ENCODE peak calls at places on chromosomes 5 and 9, in ten cellular contexts. One of them, this sample, is unnamed.

GRCh38 chr5:150111121-150111520 is 24.8 kb upstream of the CSF1R start:
- DNase-seq in lower leg skin: peak
- DNase-seq in WTC11: no peak
- DNase-seq in cardiac fibroblast: no peak
- DNase-seq in heart right ventricle: no peak
- DNase-seq in foreskin fibroblast: no peak
- DNase-seq in tibial artery: no peak
- DNase-seq in AG04450: no peak
- DNase-seq in lower lobe of right lung: no peak
- DNase-seq in IMR-90: no peak
- DNase-seq in this sample: no peak

GRCh38 chr9:125747053-125747764 is at the start of gene PBX3:
- DNase-seq in tibial artery: peak
- DNase-seq in foreskin fibroblast: peak
- DNase-seq in WTC11: peak
- DNase-seq in lower leg skin: peak
- DNase-seq in lower lobe of right lung: peak
- DNase-seq in IMR-90: no peak
- DNase-seq in heart right ventricle: peak
- DNase-seq in AG04450: no peak
- DNase-seq in cardiac fibroblast: peak
- DNase-seq in this sample: no peak

GRCh38 chr5:106269252-106269843 is 1401.4 kb downstream of the EFNA5 start:
- DNase-seq in WTC11: no peak
- DNase-seq in lower lobe of right lung: no peak
- DNase-seq in cardiac fibroblast: peak
- DNase-seq in heart right ventricle: no peak
- DNase-seq in AG04450: no peak
- DNase-seq in lower leg skin: no peak
- DNase-seq in foreskin fibroblast: peak
- DNase-seq in tibial artery: no peak
- DNase-seq in IMR-90: peak
- DNase-seq in this sample: no peak

GRCh38 chr5:132479812-132480441 is 10.6 kb downstream of the IRF1 start:
- DNase-seq in IMR-90: no peak
- DNase-seq in lower lobe of right lung: no peak
- DNase-seq in lower leg skin: no peak
- DNase-seq in WTC11: no peak
- DNase-seq in foreskin fibroblast: no peak
- DNase-seq in tibial artery: no peak
- DNase-seq in cardiac fibroblast: no peak
- DNase-seq in heart right ventricle: no peak
- DNase-seq in AG04450: no peak
- DNase-seq in this sample: no peak

GRCh38 chr5:135138116-135138850 is 104.3 kb upstream of the PITX1 start:
- DNase-seq in cardiac fibroblast: no peak
- DNase-seq in AG04450: no peak
- DNase-seq in foreskin fibroblast: no peak
- DNase-seq in lower leg skin: peak
- DNase-seq in lower lobe of right lung: no peak
- DNase-seq in tibial artery: no peak
- DNase-seq in heart right ventricle: no peak
- DNase-seq in IMR-90: peak
- DNase-seq in WTC11: no peak
- DNase-seq in this sample: no peak

GRCh38 chr9:111050819-111051218 is 12.5 kb upstream of the LPAR1 start:
- DNase-seq in WTC11: no peak
- DNase-seq in tibial artery: no peak
- DNase-seq in heart right ventricle: no peak
- DNase-seq in AG04450: no peak
- DNase-seq in lower lobe of right lung: no peak
- DNase-seq in cardiac fibroblast: peak
- DNase-seq in foreskin fibroblast: no peak
- DNase-seq in IMR-90: peak
- DNase-seq in lower leg skin: no peak
- DNase-seq in this sample: no peak

GRCh38 chr9:108477538-108478006 is 378.2 kb downstream of the ACTL7B start:
- DNase-seq in heart right ventricle: no peak
- DNase-seq in tibial artery: no peak
- DNase-seq in AG04450: peak
- DNase-seq in foreskin fibroblast: peak
- DNase-seq in lower lobe of right lung: no peak
- DNase-seq in cardiac fibroblast: peak
- DNase-seq in WTC11: no peak
- DNase-seq in IMR-90: peak
- DNase-seq in lower leg skin: no peak
- DNase-seq in this sample: no peak

GRCh38 chr5:142330026-142330425 is 5.2 kb upstream of the SPRY4 start:
- DNase-seq in heart right ventricle: no peak
- DNase-seq in tibial artery: no peak
- DNase-seq in foreskin fibroblast: no peak
- DNase-seq in cardiac fibroblast: no peak
- DNase-seq in IMR-90: no peak
- DNase-seq in WTC11: no peak
- DNase-seq in AG04450: no peak
- DNase-seq in lower lobe of right lung: no peak
- DNase-seq in lower leg skin: peak
- DNase-seq in this sample: no peak

GRCh38 chr9:34541540-34541939 is 18.8 kb upstream of the ENHO start:
- DNase-seq in cardiac fibroblast: no peak
- DNase-seq in tibial artery: no peak
- DNase-seq in AG04450: no peak
- DNase-seq in IMR-90: no peak
- DNase-seq in lower lobe of right lung: no peak
- DNase-seq in heart right ventricle: no peak
- DNase-seq in foreskin fibroblast: no peak
- DNase-seq in lower leg skin: no peak
- DNase-seq in WTC11: no peak
- DNase-seq in this sample: no peak

GRCh38 chr9:114070188-114071103 is 7.7 kb downstream of the AMBP start:
- DNase-seq in cardiac fibroblast: no peak
- DNase-seq in AG04450: no peak
- DNase-seq in foreskin fibroblast: no peak
- DNase-seq in WTC11: no peak
- DNase-seq in IMR-90: no peak
- DNase-seq in tibial artery: no peak
- DNase-seq in lower leg skin: peak
- DNase-seq in lower lobe of right lung: no peak
- DNase-seq in heart right ventricle: no peak
- DNase-seq in this sample: no peak

GRCh38 chr5:56429110-56429561 is 196.0 kb upstream of the ANKRD55 start:
- DNase-seq in heart right ventricle: peak
- DNase-seq in AG04450: no peak
- DNase-seq in lower leg skin: no peak
- DNase-seq in lower lobe of right lung: no peak
- DNase-seq in IMR-90: no peak
- DNase-seq in tibial artery: no peak
- DNase-seq in cardiac fibroblast: no peak
- DNase-seq in foreskin fibroblast: no peak
- DNase-seq in WTC11: no peak
- DNase-seq in this sample: no peak

GRCh38 chr5:141961466-141961865 is 3.5 kb upstream of the PCDH12 start:
- DNase-seq in lower leg skin: peak
- DNase-seq in heart right ventricle: no peak
- DNase-seq in tibial artery: no peak
- DNase-seq in lower lobe of right lung: no peak
- DNase-seq in IMR-90: no peak
- DNase-seq in cardiac fibroblast: no peak
- DNase-seq in foreskin fibroblast: no peak
- DNase-seq in AG04450: no peak
- DNase-seq in WTC11: no peak
- DNase-seq in this sample: no peak

DNA sequence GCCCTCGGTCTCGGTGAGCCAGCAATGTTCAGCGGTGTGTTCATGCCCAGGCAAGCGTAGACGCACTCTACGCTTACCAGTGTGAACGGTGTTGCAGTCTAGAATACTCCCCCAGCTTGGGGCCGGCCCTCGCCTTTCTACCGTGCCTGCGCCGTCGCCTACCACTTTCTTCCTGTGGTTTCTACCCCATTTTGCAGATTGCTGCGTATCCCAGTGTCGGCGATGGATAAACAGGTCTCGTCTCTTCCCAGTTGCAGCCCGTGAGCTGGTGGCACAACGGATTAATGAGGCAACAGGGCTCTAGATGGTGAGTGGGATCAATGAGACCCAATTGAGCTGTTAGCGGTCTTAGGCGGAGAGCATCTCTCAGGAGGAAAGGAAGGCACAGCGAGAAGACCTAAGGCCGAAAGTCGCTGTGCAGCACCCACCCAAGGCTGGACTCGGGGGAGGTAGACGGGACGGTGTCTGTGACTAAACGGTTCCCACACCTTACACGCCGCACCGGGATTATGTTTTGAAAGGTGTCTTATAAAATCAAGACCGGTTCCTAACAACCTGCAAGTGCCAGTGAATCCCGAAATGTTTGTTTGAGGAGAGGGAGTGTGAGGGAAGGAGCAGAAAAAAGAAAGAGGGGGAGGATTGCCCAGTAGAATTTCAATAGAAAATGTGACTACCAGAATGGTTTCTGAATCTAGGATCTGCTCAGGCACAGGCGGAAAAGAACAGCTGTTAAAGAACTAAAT is 5.8 kb downstream of the OTP start:
- DNase-seq in heart right ventricle: no peak
- DNase-seq in IMR-90: no peak
- DNase-seq in WTC11: peak
- DNase-seq in tibial artery: no peak
- DNase-seq in lower lobe of right lung: no peak
- DNase-seq in lower leg skin: no peak
- DNase-seq in foreskin fibroblast: no peak
- DNase-seq in AG04450: no peak
- DNase-seq in cardiac fibroblast: no peak
- DNase-seq in this sample: no peak
- TF ChIP-seq CTCF in heart right ventricle: no peak
- TF ChIP-seq CTCF in IMR-90: no peak
- TF ChIP-seq CTCF in WTC11: no peak
- TF ChIP-seq CTCF in tibial artery: no peak
- TF ChIP-seq CTCF in lower lobe of right lung: no peak
- TF ChIP-seq CTCF in lower leg skin: no peak
- TF ChIP-seq CTCF in foreskin fibroblast: no peak
- TF ChIP-seq CTCF in AG04450: no peak
- TF ChIP-seq CTCF in cardiac fibroblast: no peak
- TF ChIP-seq CTCF in this sample: no peak

GRCh38 chr9:117412841-117413240 is 2.0 kb downstream of the ASTN2 start:
- DNase-seq in WTC11: no peak
- DNase-seq in IMR-90: no peak
- DNase-seq in foreskin fibroblast: no peak
- DNase-seq in tibial artery: no peak
- DNase-seq in AG04450: no peak
- DNase-seq in lower leg skin: no peak
- DNase-seq in cardiac fibroblast: no peak
- DNase-seq in lower lobe of right lung: no peak
- DNase-seq in heart right ventricle: no peak
- DNase-seq in this sample: no peak

GRCh38 chr9:117414906-117415583 is at the start of gene ASTN2:
- DNase-seq in AG04450: no peak
- DNase-seq in lower leg skin: peak
- DNase-seq in IMR-90: no peak
- DNase-seq in cardiac fibroblast: peak
- DNase-seq in heart right ventricle: peak
- DNase-seq in foreskin fibroblast: no peak
- DNase-seq in WTC11: peak
- DNase-seq in lower lobe of right lung: no peak
- DNase-seq in tibial artery: no peak
- DNase-seq in this sample: no peak

GRCh38 chr9:117413346-117414219 is 1.3 kb downstream of the ASTN2 start:
- DNase-seq in heart right ventricle: no peak
- DNase-seq in lower leg skin: peak
- DNase-seq in AG04450: no peak
- DNase-seq in IMR-90: no peak
- DNase-seq in foreskin fibroblast: no peak
- DNase-seq in lower lobe of right lung: no peak
- DNase-seq in tibial artery: no peak
- DNase-seq in WTC11: peak
- DNase-seq in cardiac fibroblast: no peak
- DNase-seq in this sample: no peak

GRCh38 chr9:117415584-117415937 is 704 bp upstream of the ASTN2 start:
- DNase-seq in heart right ventricle: no peak
- DNase-seq in tibial artery: no peak
- DNase-seq in lower leg skin: no peak
- DNase-seq in cardiac fibroblast: no peak
- DNase-seq in WTC11: no peak
- DNase-seq in foreskin fibroblast: no peak
- DNase-seq in lower lobe of right lung: no peak
- DNase-seq in AG04450: no peak
- DNase-seq in IMR-90: no peak
- DNase-seq in this sample: no peak

GRCh38 chr9:117414220-117414905 is 494 bp downstream of the ASTN2 start:
- DNase-seq in cardiac fibroblast: peak
- DNase-seq in lower lobe of right lung: no peak
- DNase-seq in heart right ventricle: peak
- DNase-seq in AG04450: no peak
- DNase-seq in lower leg skin: peak
- DNase-seq in WTC11: peak
- DNase-seq in foreskin fibroblast: peak
- DNase-seq in tibial artery: no peak
- DNase-seq in IMR-90: no peak
- DNase-seq in this sample: no peak
- TF ChIP-seq CTCF in cardiac fibroblast: no peak
- TF ChIP-seq CTCF in lower lobe of right lung: no peak
- TF ChIP-seq CTCF in heart right ventricle: no peak
- TF ChIP-seq CTCF in AG04450: no peak
- TF ChIP-seq CTCF in lower leg skin: no peak
- TF ChIP-seq CTCF in WTC11: no peak
- TF ChIP-seq CTCF in foreskin fibroblast: no peak
- TF ChIP-seq CTCF in tibial artery: no peak
- TF ChIP-seq CTCF in IMR-90: no peak
- TF ChIP-seq CTCF in this sample: no peak

GRCh38 chr5:9922719-9923118 is 292.6 kb upstream of the TAS2R1 start:
- DNase-seq in cardiac fibroblast: no peak
- DNase-seq in tibial artery: no peak
- DNase-seq in foreskin fibroblast: no peak
- DNase-seq in IMR-90: no peak
- DNase-seq in lower leg skin: no peak
- DNase-seq in heart right ventricle: no peak
- DNase-seq in lower lobe of right lung: no peak
- DNase-seq in WTC11: no peak
- DNase-seq in AG04450: no peak
- DNase-seq in this sample: no peak
- TF ChIP-seq CTCF in cardiac fibroblast: peak
- TF ChIP-seq CTCF in tibial artery: no peak
- TF ChIP-seq CTCF in foreskin fibroblast: peak
- TF ChIP-seq CTCF in IMR-90: no peak
- TF ChIP-seq CTCF in lower leg skin: no peak
- TF ChIP-seq CTCF in heart right ventricle: no peak
- TF ChIP-seq CTCF in lower lobe of right lung: peak
- TF ChIP-seq CTCF in WTC11: peak
- TF ChIP-seq CTCF in AG04450: peak
- TF ChIP-seq CTCF in this sample: no peak

GRCh38 chr9:97803167-97804058 is 49.6 kb upstream of the FOXE1 start:
- DNase-seq in heart right ventricle: peak
- DNase-seq in tibial artery: peak
- DNase-seq in AG04450: no peak
- DNase-seq in IMR-90: peak
- DNase-seq in WTC11: peak
- DNase-seq in foreskin fibroblast: peak
- DNase-seq in lower lobe of right lung: peak
- DNase-seq in cardiac fibroblast: peak
- DNase-seq in lower leg skin: peak
- DNase-seq in this sample: no peak
- TF ChIP-seq CTCF in heart right ventricle: no peak
- TF ChIP-seq CTCF in tibial artery: no peak
- TF ChIP-seq CTCF in AG04450: no peak
- TF ChIP-seq CTCF in IMR-90: no peak
- TF ChIP-seq CTCF in WTC11: no peak
- TF ChIP-seq CTCF in foreskin fibroblast: no peak
- TF ChIP-seq CTCF in lower lobe of right lung: no peak
- TF ChIP-seq CTCF in cardiac fibroblast: no peak
- TF ChIP-seq CTCF in lower leg skin: no peak
- TF ChIP-seq CTCF in this sample: no peak